ENCODE peak calls at places on chromosomes 6 and 20, in nine cellular contexts. J is adrenal gland, V is tibial nerve, H is body of pancreas, T is heart right ventricle, Q is lower lobe of right lung, S is heart left ventricle, D is RWPE2, Z is A549. B is an unnamed sample. For H3K9me3 and H3K4me1, the result is how much of the 10 kb centered on the place peaks cover.

GRCh38 chr6:169858935-169859351 is 107.5 kb downstream of the ERMARD start:
- DNase-seq in J (no peak), H (no peak), Q (no peak), T (no peak), D (no peak), V (no peak), S (no peak), Z (no peak), B (peak)

GRCh38 chr6:7267521-7268091 is 45.4 kb downstream of the SSR1 start:
- DNase-seq in Z (peak), H (peak), J (peak), V (no peak), Q (no peak), D (peak), S (no peak), T (no peak), B (peak)

GRCh38 chr20:23622839-23623343 is 14.9 kb downstream of the CST3 start:
- DNase-seq in V (peak), T (peak), D (no peak), S (peak), Z (peak), Q (peak), J (peak), H (peak), B (peak)

GRCh38 chr6:6952484-6952883 is 155.3 kb upstream of the RREB1 start:
- DNase-seq in J (no peak), T (no peak), H (no peak), S (no peak), D (no peak), Z (no peak), Q (no peak), V (no peak), B (no peak)

GRCh38 chr6:121260651-121261102 is 73.6 kb downstream of the TBC1D32 start:
- DNase-seq in H (peak), Z (no peak), T (peak), S (peak), D (no peak), J (no peak), V (no peak), Q (no peak), B (no peak)

GRCh38 chr6:165701564-165702354 is 38.7 kb upstream of the PDE10A start:
- DNase-seq in S (no peak), H (no peak), D (no peak), J (no peak), Q (no peak), T (no peak), V (no peak), Z (no peak), B (no peak)

GRCh38 chr6:45626087-45626891 is 248.6 kb upstream of the SUPT3H start:
- DNase-seq in Q (no peak), Z (no peak), V (no peak), S (no peak), J (no peak), D (peak), T (no peak), H (no peak), B (no peak)

GRCh38 chr6:43120101-43120730 is 44.1 kb downstream of the PTK7 start:
- DNase-seq in S (no peak), T (no peak), J (no peak), H (no peak), Q (no peak), V (no peak), D (no peak), Z (no peak), B (no peak)

GRCh38 chr6:30002871-30003270 is 58.2 kb upstream of the POLR1H start:
- DNase-seq in H (no peak), T (no peak), Z (no peak), V (no peak), J (peak), Q (no peak), S (no peak), D (no peak), B (no peak)

GRCh38 chr6:3005077-3005476 is 5.4 kb downstream of the NQO2 start:
- DNase-seq in D (no peak), Q (no peak), Z (no peak), S (no peak), J (no peak), T (no peak), H (no peak), V (no peak), B (no peak)

GRCh38 chr6:125904871-125905270 is 51.7 kb upstream of the HINT3 start:
- DNase-seq in Q (no peak), H (no peak), V (no peak), D (peak), Z (no peak), S (no peak), T (no peak), J (peak), B (no peak)

GRCh38 chr20:62524486-62524885 is 48.7 kb upstream of the GATA5 start:
- DNase-seq in V (no peak), Q (no peak), H (no peak), T (no peak), D (no peak), Z (no peak), S (no peak), J (no peak), B (no peak)

GRCh38 chr6:89792881-89793280 is 26.7 kb downstream of the MDN1 start:
- DNase-seq in H (no peak), Q (no peak), V (no peak), D (no peak), Z (peak), S (peak), T (no peak), J (no peak), B (no peak)

GRCh38 chr6:136235233-136235564 is 14.9 kb downstream of the MTFR2 start:
- DNase-seq in S (no peak), J (no peak), D (no peak), H (no peak), Q (no peak), Z (no peak), T (no peak), V (no peak), B (no peak)

GRCh38 chr20:10239954-10240353 is 21.3 kb downstream of the SNAP25 start:
- DNase-seq in D (peak), V (no peak), S (no peak), Q (peak), Z (peak), H (peak), J (no peak), T (no peak), B (no peak)

GRCh38 chr6:38269773-38270172 is 370.0 kb downstream of the BTBD9 start:
- DNase-seq in S (no peak), Z (no peak), V (no peak), H (no peak), D (no peak), J (no peak), Q (no peak), T (no peak), B (no peak)

GRCh38 chr6:47809863-47810262 is 28.0 kb downstream of the OPN5 start:
- DNase-seq in S (no peak), T (no peak), D (no peak), Q (no peak), J (no peak), V (no peak), Z (no peak), H (no peak), B (no peak)

GRCh38 chr20:4864292-4864691 is 137.0 kb downstream of the SLC23A2 start:
- DNase-seq in D (no peak), T (no peak), Q (no peak), S (no peak), H (no peak), Z (no peak), J (no peak), V (no peak), B (no peak)

GRCh38 chr6:18245642-18246041 is 18.7 kb downstream of the DEK start:
- DNase-seq in V (no peak), T (no peak), H (no peak), Z (no peak), J (no peak), S (no peak), D (no peak), Q (no peak), B (no peak)

GRCh38 chr6:3296537-3297453 is 38.0 kb downstream of the PSMG4 start:
- DNase-seq in T (no peak), Q (no peak), D (no peak), Z (no peak), V (no peak), H (no peak), J (peak), S (no peak), B (peak)

GRCh38 chr6:15410126-15410391 is 164.2 kb downstream of the JARID2 start:
- DNase-seq in J (no peak), H (no peak), V (no peak), S (no peak), Q (no peak), T (no peak), Z (no peak), D (no peak), B (no peak)

GRCh38 chr6:135097172-135097571 is 42.5 kb upstream of the HBS1L start:
- DNase-seq in H (no peak), V (no peak), Q (no peak), T (no peak), Z (no peak), J (no peak), S (no peak), D (no peak), B (no peak)

GRCh38 chr20:19120011-19120410 is 92.4 kb upstream of the SLC24A3 start:
- DNase-seq in S (no peak), D (no peak), J (no peak), Q (no peak), V (no peak), T (no peak), H (no peak), Z (no peak), B (no peak)

GRCh38 chr6:29517728-29518440 is 30.1 kb upstream of the MAS1L start:
- DNase-seq in V (no peak), D (no peak), T (no peak), H (no peak), J (no peak), Q (no peak), S (no peak), Z (no peak), B (no peak)

GRCh38 chr6:87914637-87915395 is 132.8 kb upstream of the SPACA1 start:
- DNase-seq in S (no peak), V (no peak), Z (no peak), T (no peak), H (no peak), Q (no peak), J (no peak), D (no peak), B (no peak)

GRCh38 chr6:33822575-33823395 is 19.0 kb upstream of the MLN start:
- DNase-seq in T (no peak), J (no peak), H (no peak), S (no peak), D (peak), V (no peak), Q (peak), Z (peak), B (no peak)

GRCh38 chr20:6026051-6026450 is 27.8 kb downstream of the LRRN4 start:
- DNase-seq in J (no peak), S (no peak), H (no peak), D (no peak), Q (no peak), V (no peak), Z (no peak), T (no peak), B (no peak)

GRCh38 chr6:93624408-93624807 is 205.0 kb upstream of the EPHA7 start:
- DNase-seq in S (no peak), Q (no peak), Z (no peak), J (no peak), V (no peak), H (no peak), T (no peak), D (no peak), B (no peak)

GRCh38 chr6:132511159-132511835 is 1.6 kb downstream of the STX7 start:
- DNase-seq in T (no peak), Q (no peak), H (peak), S (no peak), J (no peak), Z (no peak), V (no peak), D (no peak), B (peak)

GRCh38 chr6:83365931-83366330 is 64.9 kb downstream of the ME1 start:
- DNase-seq in Q (no peak), T (no peak), H (no peak), V (no peak), Z (no peak), D (no peak), J (no peak), S (no peak), B (no peak)

GRCh38 chr6:87487555-87487954 is 14.8 kb downstream of the SLC35A1 start:
- DNase-seq in S (no peak), J (no peak), T (no peak), V (no peak), D (no peak), Z (no peak), Q (no peak), H (no peak), B (no peak)

GRCh38 chr20:12040261-12040660 is 122.6 kb downstream of the BTBD3 start:
- DNase-seq in D (no peak), H (no peak), T (no peak), S (no peak), Z (no peak), Q (no peak), J (no peak), V (no peak), B (no peak)

GRCh38 chr20:58048096-58048702 is 180.3 kb downstream of the ANKRD60 start:
- DNase-seq in Z (peak), T (no peak), H (no peak), Q (no peak), S (no peak), J (no peak), D (no peak), V (no peak), B (no peak)

GRCh38 chr20:5835234-5835845 is 85.1 kb downstream of the SHLD1 start:
- DNase-seq in V (no peak), Z (peak), T (peak), J (peak), H (peak), S (peak), Q (no peak), D (no peak), B (no peak)

GRCh38 chr20:24405810-24406209 is 63.6 kb upstream of the SYNDIG1 start:
- DNase-seq in Q (no peak), Z (no peak), S (no peak), J (no peak), D (no peak), V (no peak), T (no peak), H (no peak), B (no peak)

GRCh38 chr6:4848382-4849068 is 72.3 kb downstream of the CDYL start:
- DNase-seq in S (peak), J (peak), T (peak), H (no peak), Z (no peak), Q (no peak), V (no peak), D (no peak), B (no peak)

GRCh38 chr6:28884423-28885148 is 39.2 kb downstream of the TRIM27 start:
- DNase-seq in Z (no peak), S (no peak), J (no peak), D (no peak), Q (no peak), V (no peak), T (no peak), H (no peak), B (no peak)

GRCh38 chr6:53615633-53616449 is 49.7 kb downstream of the KLHL31 start:
- DNase-seq in D (peak), Q (no peak), S (no peak), H (peak), V (no peak), T (no peak), J (peak), Z (peak), B (no peak)

DNA sequence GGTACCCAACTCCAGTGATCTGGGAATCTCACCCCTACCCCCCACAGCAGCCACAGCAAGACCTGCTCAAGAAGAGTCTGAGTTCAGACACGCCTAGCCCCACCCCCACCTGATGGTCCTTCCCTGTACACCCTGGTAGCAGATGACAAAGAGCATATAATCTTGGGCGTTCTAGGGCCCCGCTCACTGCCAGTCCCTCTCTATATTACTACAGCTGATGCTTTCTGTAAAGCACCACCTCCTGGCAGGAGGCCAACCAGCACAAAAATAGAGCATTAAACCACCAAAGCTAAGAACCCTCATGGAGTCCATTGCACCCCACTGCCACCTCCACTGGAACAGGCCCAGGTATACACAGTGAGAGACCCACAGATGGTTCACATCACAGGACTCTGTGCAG is 42.3 kb upstream of the FAM210B start:
- DNase-seq in J (no peak), H (no peak), V (no peak), Z (no peak), T (no peak), S (no peak), D (no peak), Q (no peak), B (no peak)
- H3K9me3 ChIP-seq in J (under half), H (under half), V (under half), Z (under half), T (under half), S (under half), D (under half), Q (under half), B (under half)

GRCh38 chr6:11828185-11828897 is 49.7 kb upstream of the ADTRP start:
- DNase-seq in T (no peak), H (no peak), J (no peak), V (no peak), D (no peak), S (no peak), Z (no peak), Q (no peak), B (no peak)

GRCh38 chr6:11826779-11827178 is 48.2 kb upstream of the ADTRP start:
- DNase-seq in Z (no peak), S (no peak), Q (no peak), J (no peak), D (no peak), T (no peak), H (no peak), V (no peak), B (no peak)

GRCh38 chr6:11824986-11825385 is 46.4 kb upstream of the ADTRP start:
- DNase-seq in J (no peak), D (no peak), Q (no peak), V (no peak), H (no peak), S (no peak), Z (no peak), T (no peak), B (no peak)

GRCh38 chr6:11819486-11819885 is 40.9 kb upstream of the ADTRP start:
- DNase-seq in T (no peak), Q (no peak), J (no peak), S (no peak), V (no peak), Z (no peak), D (no peak), H (no peak), B (no peak)

GRCh38 chr6:11822346-11822745 is 43.7 kb upstream of the ADTRP start:
- DNase-seq in Z (no peak), D (no peak), H (peak), S (no peak), J (no peak), Q (no peak), T (no peak), V (no peak), B (no peak)
- H3K4me1 ChIP-seq in Z (under half), D (under half), H (under half), S (under half), J (under half), Q (under half), T (under half), V (under half), B (under half)

GRCh38 chr20:1868856-1869255 is 26.4 kb upstream of the SIRPA start:
- DNase-seq in V (no peak), H (no peak), D (no peak), T (no peak), J (peak), Z (no peak), S (no peak), Q (no peak), B (no peak)
- TF ChIP-seq CTCF in V (no peak), H (no peak), D (no peak), T (no peak), J (no peak), Z (no peak), S (no peak), Q (no peak), B (no peak)

GRCh38 chr20:31236953-31237352 is 20.5 kb upstream of the DEFB115 start:
- DNase-seq in Z (no peak), S (no peak), D (no peak), V (no peak), H (no peak), J (no peak), Q (no peak), T (no peak), B (no peak)
- H3K9me3 ChIP-seq in Z (under half), S (half or more), D (half or more), V (under half), H (under half), J (under half), Q (half or more), T (under half), B (half or more)

GRCh38 chr6:54632984-54633565 is 213.5 kb upstream of the FAM83B start:
- DNase-seq in H (no peak), S (no peak), Q (no peak), V (no peak), D (no peak), Z (no peak), J (no peak), T (no peak), B (no peak)
- H3K4me1 ChIP-seq in H (under half), S (under half), Q (under half), V (under half), D (under half), Z (under half), J (under half), T (under half), B (under half)

GRCh38 chr6:96899019-96899418 is 1.3 kb upstream of the NDUFAF4 start:
- DNase-seq in J (peak), D (no peak), V (no peak), H (peak), T (no peak), Z (peak), Q (no peak), S (no peak), B (no peak)
- TF ChIP-seq CTCF in J (peak), D (peak), V (peak), H (peak), T (peak), Z (peak), Q (peak), S (peak), B (peak)

DNA sequence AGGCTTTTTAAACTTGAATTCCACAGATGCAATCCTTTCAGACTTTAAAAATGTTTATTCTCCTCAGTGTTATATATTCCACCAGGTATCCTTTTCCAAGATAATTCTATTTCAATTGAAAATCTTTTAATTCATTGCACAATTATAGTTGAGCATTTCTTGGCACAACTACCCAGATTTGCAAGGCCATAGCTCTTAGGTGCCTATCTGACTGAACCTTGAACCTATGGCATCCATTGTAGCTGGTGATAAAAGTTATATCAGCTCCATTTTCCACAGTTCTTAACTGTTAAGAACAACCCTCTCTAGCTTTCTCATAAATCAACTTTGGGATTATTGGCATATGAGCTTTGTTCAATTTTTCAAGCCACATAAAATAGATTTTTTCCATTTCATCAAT is 42.4 kb downstream of the PACRG start:
- DNase-seq in S (no peak), T (no peak), Z (no peak), Q (no peak), D (no peak), J (no peak), V (no peak), H (no peak), B (no peak)
- H3K9me3 ChIP-seq in S (under half), T (under half), Z (under half), Q (under half), D (under half), J (under half), V (under half), H (under half), B (under half)

DNA sequence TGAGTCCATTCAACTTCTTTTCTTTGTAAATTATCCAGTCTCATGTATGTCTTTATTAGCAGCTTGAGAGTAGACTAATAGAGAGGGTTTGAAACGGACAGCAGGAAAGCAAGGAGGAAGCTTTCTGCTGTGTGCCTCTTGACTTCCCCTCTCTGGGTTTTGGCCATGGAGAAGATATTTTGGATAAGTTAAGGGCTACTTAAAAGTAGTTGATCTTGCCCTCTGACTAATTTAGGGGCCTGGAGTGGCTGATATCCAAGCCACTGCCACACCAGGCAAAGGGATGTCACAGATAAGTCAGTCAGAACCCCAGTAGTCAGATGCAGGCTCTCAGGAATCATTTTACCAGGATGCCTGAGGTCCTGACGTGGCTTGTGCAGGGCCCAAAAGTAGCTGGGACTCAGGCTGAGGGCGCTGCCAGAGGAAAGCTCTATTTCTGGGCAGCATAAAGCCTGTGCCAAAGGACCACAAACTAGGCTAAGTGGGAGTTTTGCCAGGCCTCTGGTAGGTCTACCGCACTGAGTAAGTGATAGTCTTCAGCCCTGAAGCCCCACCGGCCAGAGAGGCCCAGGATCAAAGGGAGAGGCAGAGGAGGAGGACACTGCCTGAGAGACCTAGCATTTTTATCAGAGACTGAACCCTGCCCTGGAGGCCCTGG is 41.6 kb upstream of the IYD start:
- DNase-seq in V (no peak), H (no peak), Z (no peak), Q (no peak), J (no peak), T (peak), D (no peak), S (peak), B (peak)
- H3K4me1 ChIP-seq in V (under half), H (under half), Z (under half), Q (under half), J (under half), T (under half), D (under half), S (under half), B (under half)